ENCODE peak calls at places on chromosome 1, in six cellular contexts. E, M, D, G, Z and A are unnamed samples.

GRCh38 chr1:235169986-235170385 is 8.9 kb upstream of the RBM34 start:
- DNase-seq in E (no peak), M (no peak), D (no peak), G (no peak), Z (no peak), A (no peak)

GRCh38 chr1:244381887-244382565 is 69.7 kb downstream of the ADSS2 start:
- DNase-seq in E (no peak), M (no peak), D (no peak), G (no peak), Z (no peak), A (no peak)

GRCh38 chr1:2598329-2598931 is 11.9 kb downstream of the PRXL2B start:
- DNase-seq in E (no peak), M (no peak), D (no peak), G (no peak), Z (no peak), A (no peak)

GRCh38 chr1:209748620-209749019 is 7.2 kb upstream of the TRAF3IP3 start:
- DNase-seq in E (no peak), M (no peak), D (no peak), G (no peak), Z (no peak), A (no peak)

GRCh38 chr1:155134858-155135415 is 715 bp upstream of the SLC50A1 start:
- DNase-seq in E (peak), M (no peak), D (peak), G (peak), Z (peak), A (peak)

GRCh38 chr1:52706941-52707926 is 9.1 kb upstream of the COA7 start:
- DNase-seq in E (no peak), M (no peak), D (no peak), G (no peak), Z (no peak), A (no peak)

GRCh38 chr1:151516031-151516511 is 4.9 kb downstream of the CGN start:
- DNase-seq in E (no peak), M (no peak), D (no peak), G (no peak), Z (no peak), A (no peak)

GRCh38 chr1:164575356-164575755 is 16.4 kb downstream of the PBX1 start:
- DNase-seq in E (no peak), M (no peak), D (no peak), G (no peak), Z (no peak), A (no peak)

GRCh38 chr1:84693009-84693408 is 2.7 kb upstream of the SSX2IP start:
- DNase-seq in E (no peak), M (no peak), D (no peak), G (no peak), Z (no peak), A (no peak)

GRCh38 chr1:99814373-99814900 is 35.7 kb upstream of the AGL start:
- DNase-seq in E (no peak), M (no peak), D (no peak), G (no peak), Z (no peak), A (no peak)